ENCODE peak calls at places on chromosome 10, in nine cellular contexts. A is osteoblast, Z is body of pancreas, R is heart left ventricle, C is adrenal gland, L is left ventricle myocardium inferior, Q is prostate gland, W is GM12878, I is tibial artery. T is an unnamed sample.

GRCh38 chr10:33335800-33336605 is 1.5 kb upstream of the NRP1 start:
- DNase-seq in A (peak; percentile 93), L (peak; percentile 82), C (peak; percentile 54), Z (peak; percentile 79), Q (peak; percentile 31), R (peak; percentile 83), W (no peak), I (peak; percentile 53), T (peak; percentile 70)

GRCh38 chr10:27771231-27771630 is 25.6 kb upstream of the MKX start:
- DNase-seq in R (no peak), C (no peak), Z (no peak), A (no peak), I (no peak), Q (no peak), W (no peak), L (no peak), T (no peak)

GRCh38 chr10:86632009-86632800 is 22.1 kb upstream of the OPN4 start:
- DNase-seq in C (no peak), A (peak; percentile 88), W (no peak), R (peak; percentile 50), I (no peak), L (peak; percentile 58), Z (peak; percentile 72), Q (no peak), T (no peak)

GRCh38 chr10:31146496-31147219 is 115.0 kb upstream of the ZNF438 start:
- DNase-seq in L (peak; percentile 59), I (no peak), Q (no peak), Z (no peak), R (peak; percentile 82), A (peak; percentile 60), C (peak; percentile 25), W (no peak), T (no peak)

GRCh38 chr10:132408367-132408781 is 11.4 kb downstream of the PWWP2B start:
- DNase-seq in W (no peak), A (no peak), C (peak; percentile 73), L (no peak), Z (peak; percentile 54), I (no peak), Q (peak; percentile 49), R (no peak), T (no peak)

GRCh38 chr10:10626734-10627133 is 390.9 kb upstream of the CELF2 start:
- DNase-seq in A (no peak), C (no peak), R (no peak), W (no peak), Q (no peak), L (no peak), I (no peak), Z (no peak), T (no peak)

GRCh38 chr10:8539056-8539455 is 484.6 kb downstream of the GATA3 start:
- DNase-seq in W (no peak), R (no peak), A (no peak), Q (no peak), C (no peak), I (no peak), L (no peak), Z (no peak), T (no peak)

GRCh38 chr10:137031-137430 is 1.8 kb downstream of the ZMYND11 start:
- DNase-seq in C (no peak), I (no peak), W (no peak), Q (no peak), L (no peak), R (no peak), Z (peak; percentile 32), A (peak; percentile 87), T (no peak)

GRCh38 chr10:97235353-97235752 is 49.6 kb upstream of the SLIT1 start:
- DNase-seq in I (no peak), L (no peak), A (no peak), C (no peak), R (no peak), W (no peak), Z (no peak), Q (no peak), T (no peak)

GRCh38 chr10:44004913-44005787 is 356.5 kb upstream of the ZNF32 start:
- DNase-seq in L (no peak), R (no peak), I (no peak), C (no peak), W (no peak), Q (no peak), A (peak; percentile 56), Z (no peak), T (no peak)

GRCh38 chr10:100347568-100348195 is 649 bp downstream of the SCD start:
- DNase-seq in Q (no peak), W (no peak), Z (no peak), A (peak; percentile 73), I (no peak), L (no peak), R (no peak), C (no peak), T (no peak)

GRCh38 chr10:100349087-100349486 is 2.1 kb downstream of the SCD start:
- DNase-seq in I (no peak), L (no peak), Q (no peak), A (no peak), Z (no peak), W (no peak), R (no peak), C (no peak), T (no peak)

GRCh38 chr10:100348389-100348927 is 1.4 kb downstream of the SCD start:
- DNase-seq in I (no peak), Q (no peak), L (no peak), C (no peak), A (peak; percentile 76), Z (no peak), W (no peak), R (no peak), T (no peak)

GRCh38 chr10:100350914-100351485 is 4.0 kb downstream of the SCD start:
- DNase-seq in W (no peak), I (no peak), Z (no peak), Q (no peak), R (no peak), C (no peak), L (no peak), A (no peak), T (no peak)

DNA sequence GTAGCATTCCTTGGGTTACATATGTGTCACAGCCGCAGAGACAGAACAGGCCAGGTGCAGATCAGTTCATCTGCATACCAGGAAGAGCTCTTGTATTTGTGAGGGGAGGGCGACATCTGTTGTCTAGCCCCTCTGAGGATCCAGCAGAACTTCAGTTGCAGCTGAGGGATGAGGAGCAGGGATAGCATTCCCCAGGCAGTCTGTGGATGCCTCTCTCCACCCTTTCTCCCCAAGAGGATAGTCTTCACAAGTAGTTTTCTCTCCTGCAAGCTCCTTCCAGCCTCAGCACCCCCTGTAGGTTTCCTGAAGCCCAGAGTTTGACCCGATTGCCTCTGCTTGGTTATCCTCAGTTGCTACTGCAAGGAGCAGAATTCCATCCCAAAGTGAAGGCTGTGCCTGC is 2.6 kb downstream of the SCD start:
- DNase-seq in W (no peak), C (no peak), A (no peak), Q (no peak), L (no peak), I (no peak), Z (no peak), R (no peak), T (no peak)
- H3K4me1 ChIP-seq in W (peaks cover 18% of the 10 kb centered on the region), C (peaks cover 45% of the 10 kb centered on the region), A (peaks cover 11% of the 10 kb centered on the region), Q (no peaks in the 10 kb centered on the region), L (peaks cover 22% of the 10 kb centered on the region), I (peaks cover 20% of the 10 kb centered on the region), Z (peaks cover 21% of the 10 kb centered on the region), R (peaks cover 16% of the 10 kb centered on the region), T (peaks cover 11% of the 10 kb centered on the region)

GRCh38 chr10:118773041-118773440 is 18.3 kb upstream of the CACUL1 start:
- DNase-seq in A (no peak), W (no peak), R (no peak), C (peak; percentile 10), L (no peak), I (no peak), Q (no peak), Z (no peak), T (no peak)

GRCh38 chr10:118778727-118779126 is 24.0 kb upstream of the CACUL1 start:
- DNase-seq in C (no peak), I (no peak), Z (no peak), A (no peak), Q (no peak), L (no peak), R (no peak), W (no peak), T (no peak)

GRCh38 chr10:118776033-118776432 is 21.3 kb upstream of the CACUL1 start:
- DNase-seq in I (no peak), A (no peak), C (no peak), Q (no peak), W (no peak), Z (no peak), R (no peak), L (no peak), T (no peak)

GRCh38 chr10:118776960-118777359 is 22.2 kb upstream of the CACUL1 start:
- DNase-seq in R (no peak), L (no peak), Q (no peak), C (no peak), W (no peak), A (no peak), Z (no peak), I (no peak), T (no peak)

DNA sequence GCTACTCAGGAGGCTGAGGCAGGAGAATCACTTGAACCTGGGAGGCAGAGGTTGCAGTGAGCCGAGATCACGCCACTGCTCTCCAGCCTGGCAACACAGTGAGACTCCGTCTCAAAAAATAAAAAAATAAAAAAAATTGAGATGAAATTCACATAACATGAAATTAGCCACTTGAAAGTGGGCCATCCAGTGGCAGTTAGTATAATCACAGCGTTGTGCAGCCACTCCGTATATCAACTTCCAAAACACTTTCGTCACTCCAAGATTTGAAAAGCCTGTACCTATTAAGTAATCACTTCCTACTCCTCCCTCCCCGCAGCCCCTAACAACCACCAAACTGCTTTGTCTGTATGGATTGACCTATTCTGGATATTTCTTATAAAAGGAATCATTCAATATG is 20.7 kb upstream of the CACUL1 start:
- DNase-seq in Z (no peak), L (no peak), I (no peak), A (no peak), C (peak; percentile 43), W (no peak), Q (no peak), R (no peak), T (no peak)
- TF ChIP-seq CTCF in Z (no peak), L (no peak), I (no peak), A (peak; percentile 26), C (peak; percentile 51), W (no peak), Q (no peak), R (no peak), T (peak; percentile 14)

GRCh38 chr10:100819424-100819823 is 74.0 kb downstream of the PAX2 start:
- DNase-seq in R (no peak), C (no peak), L (no peak), W (no peak), A (no peak), Z (no peak), Q (no peak), I (no peak), T (no peak)
- H3K27me3 ChIP-seq in R (peaks cover 2% of the 10 kb centered on the region), C (peaks cover 22% of the 10 kb centered on the region), L (peaks cover 98% of the 10 kb centered on the region), W (no peaks in the 10 kb centered on the region), A (peaks cover 73% of the 10 kb centered on the region), Z (no peaks in the 10 kb centered on the region), Q (peaks cover 15% of the 10 kb centered on the region), I (peaks cover 75% of the 10 kb centered on the region), T (peaks cover 86% of the 10 kb centered on the region)

DNA sequence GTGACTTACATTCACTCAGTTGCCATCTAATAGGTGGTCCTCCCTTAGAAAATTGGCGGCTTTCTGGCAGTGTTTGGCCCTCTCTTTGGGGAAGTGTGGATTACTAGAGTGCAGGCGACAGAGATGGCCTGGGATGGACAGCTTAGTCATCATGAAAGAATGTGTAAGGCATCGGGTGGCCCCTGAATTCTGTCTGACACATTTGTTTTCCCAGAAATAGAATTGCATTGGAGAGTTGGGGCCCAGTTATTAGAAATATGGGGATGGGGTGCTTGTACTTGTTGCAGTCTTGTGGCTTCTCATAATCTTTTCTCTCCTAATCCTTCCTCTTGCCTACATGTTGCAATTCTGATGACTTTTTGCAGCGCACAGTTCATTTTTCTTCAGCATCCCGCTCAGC is 13.8 kb downstream of the TCF7L2 start:
- DNase-seq in Q (no peak), I (no peak), C (no peak), W (no peak), R (no peak), A (no peak), Z (no peak), L (no peak), T (no peak)
- H3K4me1 ChIP-seq in Q (peaks cover 6% of the 10 kb centered on the region), I (peaks cover 58% of the 10 kb centered on the region), C (no peaks in the 10 kb centered on the region), W (no peaks in the 10 kb centered on the region), R (peaks cover 44% of the 10 kb centered on the region), A (peaks cover 43% of the 10 kb centered on the region), Z (peaks cover 4% of the 10 kb centered on the region), L (peaks cover 61% of the 10 kb centered on the region), T (peaks cover 43% of the 10 kb centered on the region)

T was measured in lower lobe of right lung.